ENCODE peak calls at places on chromosomes 12 and 14, in six cellular contexts. M is K562, F is A549, A is HepG2, K is HCT116, P is SK-N-SH. W is an unnamed sample.

GRCh38 chr12:66491812-66492361 is 187.0 kb downstream of the GRIP1 start:
- DNase-seq in M (no peak), F (no peak), A (no peak), K (no peak), P (no peak), W (no peak)

GRCh38 chr14:61608245-61609142 is 86.8 kb upstream of the HIF1A start:
- DNase-seq in M (no peak), F (no peak), A (peak), K (no peak), P (peak), W (peak)

GRCh38 chr12:56129210-56129691 is 1.2 kb downstream of the ESYT1 start:
- DNase-seq in M (peak), F (peak), A (no peak), K (no peak), P (peak), W (peak)

GRCh38 chr14:30874120-30874998 is at the start of gene COCH:
- DNase-seq in M (peak), F (peak), A (peak), K (peak), P (peak), W (no peak)

GRCh38 chr12:126347421-126347820 is 1282.2 kb downstream of the AACS start:
- DNase-seq in M (no peak), F (no peak), A (no peak), K (no peak), P (no peak), W (no peak)

GRCh38 chr12:4197922-4198763 is 75.4 kb upstream of the CCND2 start:
- DNase-seq in M (no peak), F (no peak), A (no peak), K (no peak), P (no peak), W (no peak)

GRCh38 chr14:104792945-104793702 is 2.4 kb downstream of the AKT1 start:
- DNase-seq in M (no peak), F (no peak), A (no peak), K (no peak), P (no peak), W (no peak)

GRCh38 chr12:3040663-3041544 is 36.3 kb upstream of the TSPAN9 start:
- DNase-seq in M (no peak), F (no peak), A (no peak), K (no peak), P (no peak), W (no peak)

GRCh38 chr12:85740190-85740589 is 96.0 kb downstream of the RASSF9 start:
- DNase-seq in M (no peak), F (no peak), A (no peak), K (no peak), P (no peak), W (no peak)

GRCh38 chr12:114774181-114774580 is 90.2 kb upstream of the TBX3 start:
- DNase-seq in M (no peak), F (peak), A (peak), K (peak), P (no peak), W (peak)

GRCh38 chr14:21382886-21383847 is 652 bp downstream of the SUPT16H start:
- DNase-seq in M (peak), F (peak), A (peak), K (no peak), P (peak), W (peak)

GRCh38 chr12:109587921-109588320 is 14.3 kb downstream of the MVK start:
- DNase-seq in M (no peak), F (no peak), A (no peak), K (no peak), P (no peak), W (no peak)

GRCh38 chr12:105721051-105721825 is 390.7 kb downstream of the C12orf75 start:
- DNase-seq in M (no peak), F (no peak), A (no peak), K (no peak), P (no peak), W (no peak)

GRCh38 chr12:69900720-69901131 is 75.7 kb downstream of the MYRFL start:
- DNase-seq in M (peak), F (peak), A (peak), K (peak), P (peak), W (peak)

GRCh38 chr12:71636704-71637115 is 26.9 kb downstream of the ZFC3H1 start:
- DNase-seq in M (peak), F (peak), A (peak), K (peak), P (peak), W (peak)

GRCh38 chr14:68638817-68639517 is 153.9 kb downstream of the ZFP36L1 start:
- DNase-seq in M (no peak), F (no peak), A (no peak), K (no peak), P (no peak), W (no peak)

GRCh38 chr12:42589465-42590323 is at the start of gene PRICKLE1:
- DNase-seq in M (peak), F (peak), A (no peak), K (no peak), P (peak), W (peak)

GRCh38 chr14:89625988-89626806 is 209.2 kb upstream of the FOXN3 start:
- DNase-seq in M (no peak), F (no peak), A (no peak), K (no peak), P (no peak), W (no peak)

GRCh38 chr12:92987362-92987761 is 58.3 kb upstream of the EEA1 start:
- DNase-seq in M (peak), F (peak), A (peak), K (peak), P (peak), W (peak)

GRCh38 chr14:91417983-91418386 is 365 bp upstream of the CCDC88C start:
- DNase-seq in M (peak), F (peak), A (peak), K (peak), P (peak), W (no peak)

GRCh38 chr12:7060353-7060954 is at the start of gene C1S:
- DNase-seq in M (peak), F (peak), A (peak), K (no peak), P (peak), W (peak)

GRCh38 chr14:34496007-34496678 is 34.1 kb upstream of the SPTSSA start:
- DNase-seq in M (no peak), F (no peak), A (no peak), K (no peak), P (no peak), W (no peak)

GRCh38 chr14:51448831-51449665 is 202.7 kb upstream of the FRMD6 start:
- DNase-seq in M (no peak), F (no peak), A (no peak), K (no peak), P (peak), W (peak)

GRCh38 chr12:17148706-17149105 is 542.7 kb upstream of the LMO3 start:
- DNase-seq in M (no peak), F (no peak), A (no peak), K (no peak), P (no peak), W (no peak)

GRCh38 chr14:90820958-90821357 is 4.7 kb upstream of the TTC7B start:
- DNase-seq in M (no peak), F (no peak), A (no peak), K (no peak), P (no peak), W (peak)

GRCh38 chr12:24496755-24497154 is 452.1 kb downstream of the BCAT1 start:
- DNase-seq in M (no peak), F (no peak), A (no peak), K (no peak), P (no peak), W (peak)

GRCh38 chr14:21192875-21193535 is 37.1 kb upstream of the OR5AU1 start:
- DNase-seq in M (no peak), F (no peak), A (no peak), K (no peak), P (no peak), W (peak)

GRCh38 chr12:92717202-92717601 is 14.4 kb downstream of the PLEKHG7 start:
- DNase-seq in M (no peak), F (no peak), A (no peak), K (peak), P (peak), W (peak)

GRCh38 chr14:24965578-24965933 is 84.4 kb downstream of the STXBP6 start:
- DNase-seq in M (no peak), F (no peak), A (no peak), K (no peak), P (no peak), W (no peak)

GRCh38 chr12:130335517-130336392 is 1.9 kb upstream of the PIWIL1 start:
- DNase-seq in M (peak), F (peak), A (peak), K (peak), P (peak), W (peak)

GRCh38 chr14:52240623-52241022 is 26.9 kb upstream of the PTGDR start:
- DNase-seq in M (no peak), F (no peak), A (no peak), K (no peak), P (no peak), W (no peak)

GRCh38 chr14:74240794-74241610 is 1.8 kb downstream of the VSX2 start:
- DNase-seq in M (no peak), F (no peak), A (no peak), K (no peak), P (peak), W (no peak)

GRCh38 chr14:105858676-105859025 is 332.3 kb downstream of the TMEM121 start:
- DNase-seq in M (no peak), F (no peak), A (no peak), K (no peak), P (no peak), W (no peak)

GRCh38 chr14:92568621-92569479 is 55.3 kb downstream of the RIN3 start:
- DNase-seq in M (no peak), F (no peak), A (no peak), K (no peak), P (peak), W (no peak)

GRCh38 chr12:27703720-27704452 is 6.7 kb upstream of the MRPS35 start:
- DNase-seq in M (peak), F (peak), A (peak), K (peak), P (peak), W (peak)

GRCh38 chr12:71536939-71537622 is 97.5 kb downstream of the LGR5 start:
- DNase-seq in M (no peak), F (no peak), A (peak), K (no peak), P (no peak), W (no peak)

GRCh38 chr12:69101505-69101904 is 137.9 kb upstream of the CPSF6 start:
- DNase-seq in M (no peak), F (no peak), A (peak), K (no peak), P (no peak), W (no peak)

GRCh38 chr12:66620703-66621102 is 58.2 kb downstream of the GRIP1 start:
- DNase-seq in M (no peak), F (no peak), A (no peak), K (no peak), P (no peak), W (no peak)

GRCh38 chr12:123151679-123152454 is 977 bp upstream of the PITPNM2 start:
- DNase-seq in M (no peak), F (no peak), A (no peak), K (no peak), P (no peak), W (no peak)
- TF ChIP-seq RAD21 in M (no peak), F (no peak), A (no peak), K (no peak), P (no peak), W (no peak)

DNA sequence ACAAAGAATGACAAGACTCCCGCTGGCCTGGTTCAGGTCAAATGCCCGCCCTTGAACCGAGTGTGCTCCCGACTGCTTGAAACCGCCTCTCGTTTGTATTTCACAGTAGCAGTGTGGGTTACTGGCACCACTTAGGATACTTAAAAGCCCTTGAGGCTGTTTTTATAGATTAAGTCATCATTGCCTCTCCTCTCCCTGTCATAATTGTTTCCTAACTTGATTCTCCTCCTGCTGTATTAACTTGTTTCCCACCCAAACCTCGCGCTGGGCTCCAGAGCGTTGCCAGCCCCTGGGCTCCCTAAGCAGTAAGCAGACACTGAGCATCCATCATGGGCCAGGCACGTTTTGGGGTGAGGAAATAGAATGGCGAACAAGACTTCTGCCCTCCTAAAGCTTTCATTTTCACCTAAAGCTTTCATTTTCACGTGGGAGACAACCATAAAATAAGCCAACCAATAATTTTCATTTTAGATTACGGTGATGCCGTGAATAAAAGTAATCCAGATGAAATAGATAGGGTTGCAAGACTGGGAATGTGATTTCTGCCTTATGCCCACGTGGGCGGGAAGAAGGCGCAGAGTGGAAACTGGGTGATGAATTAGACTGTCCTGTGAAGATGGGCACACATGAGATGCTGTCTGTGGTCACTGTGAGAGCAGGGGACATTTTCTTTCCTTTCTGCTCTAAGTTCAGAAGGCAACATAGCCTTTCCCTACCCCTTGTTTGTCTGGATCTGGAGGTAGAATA is 97.5 kb downstream of the PPP2R5C start:
- DNase-seq in M (no peak), F (no peak), A (no peak), K (no peak), P (peak), W (no peak)
- TF ChIP-seq RAD21 in M (no peak), F (no peak), A (no peak), K (no peak), P (no peak), W (no peak)

GRCh38 chr12:91072931-91073330 is 15.1 kb upstream of the KERA start:
- DNase-seq in M (no peak), F (no peak), A (no peak), K (no peak), P (no peak), W (no peak)

GRCh38 chr12:91077228-91077954 is 19.6 kb upstream of the KERA start:
- DNase-seq in M (no peak), F (no peak), A (no peak), K (no peak), P (no peak), W (no peak)

GRCh38 chr12:91074068-91074819 is 16.4 kb upstream of the KERA start:
- DNase-seq in M (no peak), F (no peak), A (no peak), K (no peak), P (no peak), W (peak)

GRCh38 chr12:91074851-91075250 is 17.0 kb upstream of the KERA start:
- DNase-seq in M (no peak), F (no peak), A (no peak), K (no peak), P (no peak), W (no peak)

GRCh38 chr12:91078501-91078900 is 20.7 kb upstream of the KERA start:
- DNase-seq in M (no peak), F (no peak), A (no peak), K (no peak), P (no peak), W (no peak)
- TF ChIP-seq RAD21 in M (no peak), F (no peak), A (no peak), K (no peak), P (no peak), W (no peak)

GRCh38 chr14:78721756-78722455 is 551.7 kb downstream of the NRXN3 start:
- DNase-seq in M (no peak), F (no peak), A (no peak), K (no peak), P (no peak), W (no peak)
- TF ChIP-seq RAD21 in M (no peak), F (no peak), A (no peak), K (no peak), P (no peak), W (no peak)

GRCh38 chr14:87153901-87154300 is 839.1 kb downstream of the GALC start:
- DNase-seq in M (no peak), F (no peak), A (no peak), K (no peak), P (no peak), W (peak)

GRCh38 chr14:87156878-87157277 is 836.1 kb downstream of the GALC start:
- DNase-seq in M (no peak), F (no peak), A (no peak), K (no peak), P (no peak), W (no peak)

GRCh38 chr14:87152701-87153100 is 840.3 kb downstream of the GALC start:
- DNase-seq in M (no peak), F (no peak), A (no peak), K (no peak), P (no peak), W (no peak)

GRCh38 chr14:87155850-87156491 is 837.0 kb downstream of the GALC start:
- DNase-seq in M (no peak), F (no peak), A (no peak), K (no peak), P (no peak), W (no peak)

DNA sequence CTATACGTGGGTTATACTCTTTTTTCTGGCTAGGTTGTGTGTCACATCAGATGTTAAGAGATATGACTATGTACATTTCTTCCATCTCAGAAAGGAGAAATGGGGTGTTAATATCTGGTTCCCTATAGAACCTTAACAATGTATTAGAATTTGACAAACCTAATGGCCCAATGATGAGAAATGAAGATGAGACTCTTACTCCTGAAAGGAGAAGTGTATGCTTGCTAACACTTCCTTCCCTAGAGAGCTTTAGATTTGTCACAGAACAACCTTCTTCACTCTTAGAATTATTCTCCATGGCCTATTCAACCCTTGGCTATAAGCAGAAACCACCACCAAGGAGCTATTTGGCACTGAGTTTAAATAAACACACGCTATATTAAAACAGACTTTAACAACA is 839.6 kb downstream of the GALC start:
- DNase-seq in M (no peak), F (no peak), A (no peak), K (no peak), P (no peak), W (no peak)
- TF ChIP-seq RAD21 in M (no peak), F (no peak), A (no peak), K (no peak), P (no peak), W (no peak)

GRCh38 chr14:69695664-69696527 is 71.0 kb upstream of the SRSF5 start:
- DNase-seq in M (no peak), F (no peak), A (no peak), K (no peak), P (peak), W (peak)

GRCh38 chr14:69693145-69693544 is 73.8 kb upstream of the SRSF5 start:
- DNase-seq in M (no peak), F (no peak), A (no peak), K (no peak), P (no peak), W (no peak)

GRCh38 chr14:69693823-69694729 is 72.9 kb upstream of the SRSF5 start:
- DNase-seq in M (peak), F (no peak), A (peak), K (no peak), P (no peak), W (no peak)

GRCh38 chr14:69696633-69697557 is 70.0 kb upstream of the SRSF5 start:
- DNase-seq in M (peak), F (no peak), A (no peak), K (no peak), P (no peak), W (no peak)

GRCh38 chr14:69694730-69695663 is 71.9 kb upstream of the SRSF5 start:
- DNase-seq in M (peak), F (no peak), A (no peak), K (no peak), P (no peak), W (peak)
- TF ChIP-seq RAD21 in M (no peak), F (no peak), A (no peak), K (no peak), P (no peak), W (no peak)